ENCODE peak calls at places on chromosomes 5 and 9, in four cellular contexts. Y is left lung, T is GM23338, F is lung. O is an unnamed sample.

GRCh38 chr5:61449756-61450155 is 117.7 kb downstream of the ZSWIM6 start:
- DNase-seq in F (no peak), Y (no peak), T (no peak), O (no peak)

GRCh38 chr9:107068581-107068980 is 205.6 kb downstream of the ZNF462 start:
- DNase-seq in T (no peak), Y (no peak), F (no peak), O (no peak)

GRCh38 chr5:80234311-80234948 is 21.4 kb downstream of the SERINC5 start:
- DNase-seq in F (no peak), T (no peak), Y (no peak), O (no peak)

GRCh38 chr5:51225671-51226419 is 157.4 kb upstream of the ISL1 start:
- DNase-seq in T (peak), F (no peak), Y (no peak), O (no peak)

GRCh38 chr5:142323480-142324376 is 1.1 kb downstream of the SPRY4 start:
- DNase-seq in Y (no peak), F (peak), T (no peak), O (no peak)

GRCh38 chr9:128027166-128027539 is 40.0 kb downstream of the NAIF1 start:
- DNase-seq in F (no peak), Y (no peak), T (no peak), O (no peak)

GRCh38 chr9:37449877-37450632 is 15.2 kb downstream of the ZBTB5 start:
- DNase-seq in F (no peak), T (no peak), Y (no peak), O (no peak)

GRCh38 chr5:79093762-79094161 is 17.8 kb upstream of the BHMT start:
- DNase-seq in Y (no peak), T (no peak), F (no peak), O (no peak)

GRCh38 chr5:76305264-76305663 is 97.8 kb upstream of the IQGAP2 start:
- DNase-seq in T (no peak), Y (no peak), F (no peak), O (no peak)

GRCh38 chr5:89283758-89284493 is 400.9 kb upstream of the MEF2C start:
- DNase-seq in F (no peak), T (peak), Y (no peak), O (no peak)

GRCh38 chr5:6754766-6755165 is 41.5 kb downstream of the TENT4A start:
- DNase-seq in F (no peak), Y (no peak), T (no peak), O (no peak)

GRCh38 chr5:126961702-126962101 is 68.7 kb downstream of the MARCHF3 start:
- DNase-seq in T (no peak), F (no peak), Y (no peak), O (peak)

GRCh38 chr9:31144614-31145013 is 1239.8 kb upstream of the ACO1 start:
- DNase-seq in Y (no peak), T (no peak), F (no peak), O (no peak)

DNA sequence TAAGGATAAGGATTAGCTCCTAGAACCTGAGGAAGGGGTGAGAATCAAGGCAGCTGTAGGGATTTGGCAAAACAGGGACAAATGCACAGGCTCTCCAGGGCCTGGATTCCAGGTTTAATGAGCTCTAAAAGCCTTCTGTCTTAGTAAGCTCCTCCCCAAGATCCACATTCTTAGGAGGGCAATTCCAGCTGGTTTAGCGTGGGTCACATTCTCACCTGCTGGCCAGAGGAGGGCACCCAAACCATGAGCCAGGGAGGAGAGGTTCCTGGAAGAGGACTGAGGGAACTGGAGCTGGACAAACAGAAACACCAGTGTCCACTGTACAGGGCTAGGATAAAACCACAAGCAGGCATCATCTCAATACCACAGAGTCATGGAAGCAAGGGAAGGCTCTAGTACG is 480.0 kb downstream of the CCDC171 start:
- DNase-seq in Y (no peak), T (peak), F (no peak), O (no peak)
- TF ChIP-seq CTCF in Y (no peak), T (peak), F (no peak), O (no peak)

DNA sequence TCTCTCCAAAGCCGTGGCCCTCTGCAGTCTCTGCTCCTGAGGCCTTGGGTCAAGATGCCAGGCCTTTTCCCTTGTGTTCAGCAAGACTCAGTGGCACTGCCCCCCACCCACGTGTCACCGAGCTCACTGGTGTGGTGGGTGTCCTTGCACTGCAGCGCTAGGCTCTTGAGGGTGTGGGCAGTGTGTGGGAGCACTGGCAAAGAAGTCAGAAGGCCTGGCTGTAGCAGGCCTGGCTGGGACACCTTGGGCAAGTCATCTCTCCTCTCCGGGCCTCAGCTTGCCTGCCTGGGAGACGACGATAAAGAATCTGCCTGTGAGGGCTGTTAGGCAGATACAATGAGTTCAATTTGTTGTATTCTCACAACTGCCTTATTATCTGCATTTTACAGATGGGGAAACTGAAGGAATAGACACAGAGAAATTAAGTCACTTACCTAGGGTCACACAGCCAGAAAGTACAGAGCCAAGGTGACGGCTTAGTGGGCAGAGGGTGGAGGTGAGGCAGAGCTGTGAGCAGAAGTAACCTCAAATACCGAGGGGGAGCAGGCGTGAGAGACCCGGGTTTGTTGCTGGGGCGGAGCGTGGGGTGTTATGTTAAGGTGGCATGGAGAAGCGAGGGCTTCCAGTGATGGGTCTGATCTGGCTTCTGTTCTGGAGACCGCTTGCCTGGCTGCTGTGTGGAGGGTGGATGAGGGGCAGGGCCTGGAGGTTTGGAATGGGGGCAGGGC is 1.3 kb downstream of the TSPAN17 start:
- DNase-seq in T (no peak), F (no peak), Y (no peak), O (no peak)
- H3K4me3 ChIP-seq in T (peak), F (no peak), Y (peak), O (no peak)

GRCh38 chr9:100167912-100168775 is 69.1 kb downstream of the INVS start:
- DNase-seq in Y (no peak), F (no peak), T (no peak), O (no peak)
- TF ChIP-seq CTCF in Y (no peak), F (no peak), T (peak), O (no peak)

DNA sequence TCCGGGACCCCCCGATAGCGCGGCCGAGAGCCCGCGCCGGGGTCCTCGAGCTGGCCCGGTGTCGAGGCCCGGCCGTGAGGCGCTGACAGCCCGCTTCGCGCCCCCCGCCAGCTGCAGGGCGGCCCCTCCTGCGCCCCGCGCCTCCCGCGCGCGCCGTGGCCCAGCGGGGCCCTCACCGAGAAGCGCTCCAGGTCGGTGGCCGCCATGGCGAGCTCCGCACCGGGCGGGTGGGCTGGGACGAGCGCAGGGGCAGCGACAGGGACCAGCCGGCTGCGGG is 169 bp downstream of the SEPTIN8 start:
- DNase-seq in F (no peak), Y (no peak), T (no peak), O (no peak)
- H3K4me3 ChIP-seq in F (peak), Y (peak), T (peak), O (peak)

DNA sequence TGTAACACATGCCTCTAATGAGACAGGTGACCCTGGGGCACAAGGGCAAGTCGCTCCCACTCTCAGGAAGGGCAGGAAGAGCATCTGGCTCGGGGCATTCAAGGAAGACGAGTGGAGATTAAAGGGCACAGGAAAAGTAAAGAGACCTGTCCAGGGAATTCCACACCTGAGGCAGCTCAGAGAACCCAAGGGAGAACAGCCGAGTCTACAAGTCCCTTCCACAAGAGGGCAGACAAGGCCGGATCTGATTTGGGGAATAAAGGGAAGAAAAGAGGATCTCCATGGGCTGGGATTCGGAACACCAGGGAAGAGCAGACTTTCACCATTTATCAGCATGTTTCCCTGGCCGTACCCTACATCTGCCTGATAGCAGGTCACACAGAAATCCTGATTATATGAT is 28.1 kb downstream of the GPX3 start:
- DNase-seq in T (peak), F (no peak), Y (no peak), O (no peak)
- TF ChIP-seq CTCF in T (peak), F (no peak), Y (no peak), O (peak)

DNA sequence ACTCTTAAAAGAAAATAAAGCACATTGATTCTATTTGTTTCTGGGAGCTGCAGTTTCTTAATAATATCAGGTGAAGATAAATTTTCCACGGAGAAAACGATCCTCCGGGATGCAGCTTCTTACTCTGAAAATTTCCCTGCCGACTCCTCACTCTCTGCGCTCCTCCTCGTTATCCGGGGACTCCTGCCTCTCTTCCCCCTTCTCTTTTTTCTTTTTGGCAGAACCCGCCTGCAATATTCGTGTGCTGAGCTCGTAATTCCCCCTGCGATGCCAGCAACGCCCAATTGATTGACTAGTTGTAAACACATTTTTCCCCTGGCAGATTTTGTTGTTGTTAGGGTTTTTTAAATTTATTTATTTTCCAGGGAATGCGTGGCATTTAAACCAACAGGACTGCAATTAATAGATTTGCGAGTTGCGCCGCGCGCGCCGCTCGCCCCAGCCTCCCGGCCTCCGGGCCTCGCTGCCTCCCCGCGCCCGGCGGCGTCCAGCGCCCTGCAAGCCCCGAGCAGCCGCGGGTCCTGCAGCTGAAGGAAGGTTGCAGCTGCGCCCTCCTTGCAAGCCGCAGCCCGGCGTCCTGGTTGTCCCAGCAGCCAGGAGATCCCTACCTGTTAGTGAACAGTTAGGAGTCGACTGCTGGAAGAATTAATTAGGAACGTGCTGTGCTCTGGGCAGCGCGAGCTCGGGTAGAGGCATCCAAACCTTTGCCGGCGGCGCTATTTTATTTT is 2.2 kb downstream of the NTNG2 start:
- DNase-seq in Y (no peak), F (no peak), T (peak), O (no peak)
- H3K4me3 ChIP-seq in Y (no peak), F (no peak), T (peak), O (no peak)

DNA sequence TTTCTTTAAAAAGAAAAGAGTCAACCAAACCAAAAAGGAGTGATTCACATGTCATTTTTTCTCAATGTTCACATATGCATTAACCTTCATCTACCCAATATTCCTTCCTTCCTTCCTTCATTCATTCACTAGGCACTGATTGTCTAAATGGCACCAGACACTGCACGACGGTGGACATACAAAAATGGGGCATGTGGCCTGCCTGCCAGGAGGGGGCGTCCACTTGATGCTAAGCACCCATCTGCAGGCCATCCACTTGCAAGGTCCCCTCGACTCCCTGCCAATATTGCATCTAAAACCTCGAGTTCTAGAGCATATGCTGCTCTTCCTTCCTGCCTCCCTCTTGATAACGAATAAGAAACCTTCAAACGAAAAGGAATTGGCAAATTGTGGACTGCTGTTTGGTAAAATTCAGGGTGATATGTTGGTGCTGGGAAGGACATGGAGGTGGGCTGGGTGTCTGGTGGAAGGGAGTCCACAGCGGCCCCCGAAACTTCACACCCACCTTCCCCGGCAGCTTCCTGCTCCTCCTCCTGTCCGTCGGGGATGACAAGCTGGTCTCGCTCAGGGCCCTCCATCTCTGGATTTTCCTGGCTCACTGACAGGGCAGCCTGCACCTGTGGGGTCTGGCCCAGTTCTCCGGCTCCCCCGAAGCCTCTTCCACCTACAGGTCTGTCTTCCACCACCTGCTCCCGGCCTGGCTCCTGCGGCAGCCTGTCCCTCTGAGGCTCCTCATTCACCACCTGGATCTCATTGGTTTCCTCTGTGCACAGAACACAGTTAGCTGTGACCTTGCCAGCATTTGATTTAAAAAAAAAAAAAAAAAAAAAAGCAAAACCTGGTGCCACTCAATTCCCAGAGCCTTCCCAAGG is 64.3 kb downstream of the GOLM1 start:
- DNase-seq in T (peak), Y (no peak), F (no peak), O (no peak)
- TF ChIP-seq CTCF in T (peak), Y (no peak), F (no peak), O (peak)

GRCh38 chr5:171450423-171451246 is 31.2 kb downstream of the FGF18 start:
- DNase-seq in F (peak), T (peak), Y (peak), O (no peak)
- H3K4me3 ChIP-seq in F (no peak), T (peak), Y (peak), O (no peak)

GRCh38 chr9:137658778-137659177 is 40.0 kb downstream of the EHMT1 start:
- DNase-seq in Y (no peak), F (no peak), T (no peak), O (no peak)

GRCh38 chr9:137657606-137658005 is 38.8 kb downstream of the EHMT1 start:
- DNase-seq in T (no peak), F (no peak), Y (no peak), O (no peak)

GRCh38 chr9:137663584-137663983 is 44.8 kb downstream of the EHMT1 start:
- DNase-seq in T (peak), Y (no peak), F (no peak), O (no peak)

GRCh38 chr9:137656416-137656815 is 37.6 kb downstream of the EHMT1 start:
- DNase-seq in F (no peak), T (no peak), Y (no peak), O (no peak)

GRCh38 chr9:137660144-137660543 is 41.3 kb downstream of the EHMT1 start:
- DNase-seq in Y (peak), T (no peak), F (no peak), O (no peak)
- TF ChIP-seq CTCF in Y (no peak), T (no peak), F (no peak), O (no peak)

DNA sequence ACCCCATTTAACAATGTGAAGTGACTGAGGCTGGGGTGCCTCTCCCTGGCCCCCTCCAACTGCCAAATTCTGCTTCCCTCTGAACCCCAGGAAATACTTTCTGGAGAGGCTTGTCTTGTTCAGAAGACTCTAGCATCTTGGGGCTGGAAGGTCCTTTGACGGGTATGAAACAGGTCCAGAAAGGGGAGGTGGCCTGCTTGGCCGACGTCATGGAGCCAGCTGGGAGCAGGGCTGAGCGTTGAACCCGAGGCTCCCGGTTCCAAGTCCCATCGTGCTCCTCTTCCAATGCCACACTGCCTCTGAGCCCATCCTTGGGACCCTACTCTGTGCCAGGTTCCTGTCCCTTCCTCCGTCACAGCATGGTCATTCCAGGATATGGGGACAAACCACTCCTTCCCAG is 46.9 kb downstream of the NDST1 start:
- DNase-seq in T (no peak), F (no peak), Y (no peak), O (no peak)
- H3K4me3 ChIP-seq in T (no peak), F (no peak), Y (no peak), O (no peak)